ENCODE peak calls at places on chromosomes 5 and 9, in seven cellular contexts. T is body of pancreas, W is H1, R is left lung, U is HCT116, Q is left ventricle myocardium inferior, Z is ovary. C is an unnamed sample. For H3K4me1, the result is how much of the 10 kb centered on the place peaks cover.

GRCh38 chr5:34895641-34896419 is 19.5 kb downstream of the RAD1 start:
- DNase-seq in R (no peak), T (no peak), U (no peak), Q (no peak), W (no peak), Z (no peak), C (no peak)

GRCh38 chr5:6599739-6600138 is 33.1 kb downstream of the NSUN2 start:
- DNase-seq in R (no peak), Z (no peak), W (no peak), Q (no peak), U (no peak), T (no peak), C (no peak)

GRCh38 chr9:91202757-91203283 is 158.9 kb downstream of the AUH start:
- DNase-seq in Z (no peak), Q (no peak), T (no peak), W (no peak), U (no peak), R (no peak), C (no peak)

GRCh38 chr5:57887851-57888621 is 405.4 kb upstream of the ACTBL2 start:
- DNase-seq in Q (no peak), Z (no peak), R (no peak), W (no peak), U (peak), T (peak), C (peak)

GRCh38 chr9:136840877-136841645 is 1.2 kb upstream of the AJM1 start:
- DNase-seq in R (no peak), U (no peak), Q (no peak), W (no peak), T (peak), Z (no peak), C (peak)

GRCh38 chr5:141822134-141822533 is 56.1 kb downstream of the PCDH1 start:
- DNase-seq in Z (no peak), Q (peak), U (no peak), T (peak), W (no peak), R (no peak), C (no peak)

GRCh38 chr9:131546336-131547084 is 1.2 kb downstream of the PRRT1B start:
- DNase-seq in R (no peak), Z (no peak), W (no peak), T (peak), U (no peak), Q (no peak), C (no peak)

GRCh38 chr5:168795943-168796342 is 216.8 kb upstream of the PANK3 start:
- DNase-seq in W (no peak), Z (no peak), T (no peak), U (no peak), Q (no peak), R (no peak), C (no peak)

GRCh38 chr9:125405938-125406811 is 144.5 kb downstream of the GAPVD1 start:
- DNase-seq in Q (no peak), R (no peak), U (no peak), T (no peak), W (no peak), Z (no peak), C (no peak)

GRCh38 chr9:79562749-79563386 is 8.9 kb upstream of the TLE4 start:
- DNase-seq in W (no peak), Q (no peak), R (no peak), U (no peak), Z (no peak), T (no peak), C (no peak)

GRCh38 chr9:80061940-80062339 is 490.2 kb downstream of the TLE4 start:
- DNase-seq in U (no peak), Z (no peak), Q (no peak), W (no peak), R (no peak), T (no peak), C (no peak)

DNA sequence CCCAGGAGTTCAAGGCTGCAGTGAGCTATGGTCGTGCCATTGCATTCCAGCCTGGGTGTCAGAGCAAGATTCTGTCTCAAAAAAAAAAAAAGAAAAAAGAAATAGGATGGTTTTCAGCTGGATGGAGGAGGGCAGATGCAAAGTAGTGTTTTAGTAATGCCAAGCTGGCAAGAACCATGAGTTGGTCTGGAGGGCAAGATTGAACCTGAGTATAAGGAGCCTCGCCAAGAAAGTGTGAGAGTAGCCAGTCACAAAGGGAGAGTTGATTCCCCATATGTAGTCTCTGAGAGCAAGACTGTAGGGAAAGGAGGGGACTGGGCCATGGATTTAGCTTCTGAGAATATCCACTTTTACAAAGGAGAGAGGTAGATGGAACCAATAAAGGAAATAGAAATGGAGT is 6.9 kb downstream of the TNFAIP8 start:
- DNase-seq in Q (no peak), Z (no peak), R (no peak), U (no peak), T (no peak), W (no peak), C (no peak)
- H3K4me1 ChIP-seq in Q (half or more), Z (under half), R (under half), U (under half), T (under half), W (under half), C (under half)

DNA sequence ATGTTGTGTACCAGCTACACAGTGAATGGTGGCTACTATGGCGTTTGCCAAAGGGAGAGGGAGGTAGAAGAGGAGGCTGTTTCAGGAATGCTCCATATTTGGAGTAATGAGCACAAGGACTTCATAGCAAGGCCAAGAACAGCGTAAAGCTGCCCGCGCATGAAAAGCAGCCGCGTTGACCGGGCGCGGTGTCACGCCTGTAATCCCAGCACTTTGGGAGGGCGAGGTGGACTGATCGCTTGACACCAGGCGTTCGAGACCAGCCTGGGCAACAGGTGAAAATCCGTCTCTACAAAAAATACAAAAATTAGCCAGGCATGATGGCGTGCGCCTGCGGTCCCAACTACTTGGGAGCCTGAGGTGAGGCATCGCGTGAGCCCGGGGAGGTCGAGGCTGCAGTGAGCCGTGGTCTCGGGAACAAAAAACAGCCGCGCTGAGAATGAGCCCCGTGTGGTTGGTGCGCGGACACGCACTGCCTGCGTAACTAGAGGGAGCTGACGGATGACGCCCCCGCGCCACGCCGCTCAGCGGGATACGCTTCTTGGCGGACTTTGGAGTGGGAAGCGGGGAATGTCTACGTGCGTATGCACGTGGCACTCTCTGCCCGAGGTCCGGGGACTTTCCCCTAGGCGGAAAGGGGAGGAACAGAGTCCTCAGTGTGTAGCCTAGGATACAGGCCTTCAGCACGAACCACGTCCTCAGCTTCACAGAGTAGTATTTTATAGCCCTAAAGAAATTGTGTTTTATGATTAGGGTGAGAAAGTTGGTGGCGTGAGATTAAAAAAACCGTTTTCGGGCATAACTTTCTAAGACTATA is at the start of gene RMRP:
- DNase-seq in T (peak), R (peak), Q (peak), Z (peak), W (peak), U (peak), C (peak)
- TF ChIP-seq CTCF in T (peak), R (peak), Q (peak), Z (peak), W (peak), U (no peak), C (peak)

GRCh38 chr9:15426019-15426418 is 3.3 kb downstream of the SNAPC3 start:
- DNase-seq in U (no peak), R (no peak), Z (no peak), W (no peak), T (no peak), Q (no peak), C (no peak)
- H3K4me1 ChIP-seq in U (under half), R (under half), Z (under half), W (under half), T (under half), Q (half or more), C (half or more)

GRCh38 chr9:77975023-77975422 is 56.6 kb downstream of the GNAQ start:
- DNase-seq in W (no peak), Z (no peak), R (no peak), Q (no peak), U (no peak), T (no peak), C (no peak)

GRCh38 chr9:77980622-77981021 is 51.0 kb downstream of the GNAQ start:
- DNase-seq in R (no peak), T (no peak), W (no peak), Q (no peak), U (no peak), Z (no peak), C (no peak)

GRCh38 chr9:77978086-77978781 is 53.4 kb downstream of the GNAQ start:
- DNase-seq in Z (no peak), R (no peak), Q (no peak), T (no peak), U (no peak), W (no peak), C (no peak)

GRCh38 chr9:77974414-77974813 is 57.2 kb downstream of the GNAQ start:
- DNase-seq in R (no peak), Z (no peak), T (no peak), Q (no peak), U (no peak), W (no peak), C (no peak)

GRCh38 chr9:77977210-77977611 is 54.4 kb downstream of the GNAQ start:
- DNase-seq in Z (peak), W (peak), T (peak), U (peak), Q (peak), R (no peak), C (peak)
- TF ChIP-seq CTCF in Z (no peak), W (peak), T (peak), U (peak), Q (peak), R (peak), C (peak)

DNA sequence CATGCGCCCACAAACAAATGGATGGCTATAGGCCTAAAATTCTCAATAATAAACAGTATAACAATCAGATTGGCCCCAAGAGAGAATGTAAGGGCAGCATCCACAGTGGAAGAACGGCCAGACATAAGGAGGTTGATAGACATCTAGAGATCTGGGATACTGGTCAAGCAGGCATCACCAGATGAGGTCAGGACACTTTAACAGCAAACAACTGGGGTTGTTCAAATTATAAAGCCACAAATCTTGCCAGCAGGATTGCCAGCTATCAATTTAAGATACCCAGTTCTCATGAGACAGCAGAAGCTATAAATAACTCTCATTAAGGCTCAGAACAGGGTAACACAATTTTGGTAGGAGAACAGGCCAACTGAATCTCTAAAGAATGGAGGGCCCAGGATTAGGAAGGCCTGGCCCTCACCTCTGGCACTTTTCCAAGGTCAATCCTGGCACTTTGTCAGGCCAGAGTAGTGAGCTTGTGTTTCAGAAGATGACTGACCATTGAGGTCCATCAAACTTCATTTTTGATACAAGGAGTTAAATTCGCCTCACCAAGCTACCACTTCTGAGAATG is 29.4 kb downstream of the GOLPH3 start:
- DNase-seq in W (no peak), Q (peak), U (no peak), T (peak), Z (no peak), R (no peak), C (no peak)
- H3K4me1 ChIP-seq in W (under half), Q (half or more), U (under half), T (half or more), Z (under half), R (under half), C (under half)

GRCh38 chr9:107481035-107481434 is 8.5 kb downstream of the KLF4 start:
- DNase-seq in Q (no peak), T (no peak), R (no peak), Z (no peak), W (no peak), U (no peak), C (no peak)
- TF ChIP-seq CTCF in Q (peak), T (peak), R (no peak), Z (no peak), W (no peak), U (peak), C (peak)

GRCh38 chr9:123359546-123359945 is 3.5 kb downstream of the CRB2 start:
- DNase-seq in Z (no peak), R (no peak), W (no peak), Q (no peak), T (peak), U (no peak), C (no peak)
- H3K4me1 ChIP-seq in Z (under half), R (under half), W (under half), Q (under half), T (under half), U (under half), C (under half)

C was measured in transverse colon.